ENCODE peak calls at places on chromosomes 7 and 10, in four cellular contexts. A is HepG2, X is K562, I is GM12878. R is an unnamed sample.
A peak's percentile ranks its signal among the peaks of the same experiment; 100 is the strongest.

GRCh38 chr7:122913608-122914007 is 27.3 kb upstream of the CADPS2 start:
- DNase-seq in A (peak; percentile 11), X (peak; percentile 28), I (no peak), R (no peak)

GRCh38 chr7:135291809-135292253 is 58.2 kb downstream of the STRA8 start:
- DNase-seq in A (peak; percentile 7), X (no peak), I (no peak), R (no peak)

GRCh38 chr10:5888843-5889623 is 660 bp downstream of the ANKRD16 start:
- DNase-seq in A (peak; percentile 25), X (peak; percentile 42), I (no peak), R (peak; percentile 51)

GRCh38 chr10:55024718-55025117 is 223.7 kb upstream of the PCDH15 start:
- DNase-seq in A (no peak), X (no peak), I (no peak), R (no peak)

GRCh38 chr7:45874408-45875131 is 1.7 kb upstream of the CCDC201 start:
- DNase-seq in A (peak; percentile 58), X (no peak), I (no peak), R (no peak)

GRCh38 chr7:128940494-128941322 is 3.0 kb downstream of the IRF5 start:
- DNase-seq in A (no peak), X (no peak), I (peak; percentile 66), R (no peak)

GRCh38 chr10:103592186-103593021 is 98.9 kb downstream of the NEURL1 start:
- DNase-seq in A (peak; percentile 30), X (peak; percentile 61), I (no peak), R (peak; percentile 85)

GRCh38 chr10:119409906-119410305 is 132.6 kb downstream of the RGS10 start:
- DNase-seq in A (peak; percentile 75), X (peak; percentile 20), I (no peak), R (no peak)

GRCh38 chr7:157900011-157900410 is 563.2 kb downstream of the DNAJB6 start:
- DNase-seq in A (no peak), X (no peak), I (no peak), R (no peak)

GRCh38 chr7:68613897-68614296 is 984.4 kb upstream of the AUTS2 start:
- DNase-seq in A (no peak), X (no peak), I (no peak), R (no peak)
- TF ChIP-seq BHLHE40 in A (no peak), X (no peak), I (no peak), R (no peak)

GRCh38 chr7:19404912-19405329 is 259.7 kb upstream of the FERD3L start:
- DNase-seq in A (no peak), X (no peak), I (no peak), R (peak; percentile 22)
- TF ChIP-seq SP1 in A (no peak), X (no peak), I (no peak), R (no peak)

GRCh38 chr10:35572583-35572982 is 32.6 kb upstream of the GJD4 start:
- DNase-seq in A (no peak), X (no peak), I (no peak), R (no peak)

GRCh38 chr10:35576730-35577129 is 28.4 kb upstream of the GJD4 start:
- DNase-seq in A (no peak), X (no peak), I (no peak), R (no peak)

GRCh38 chr10:35573786-35574185 is 31.4 kb upstream of the GJD4 start:
- DNase-seq in A (no peak), X (no peak), I (no peak), R (no peak)

GRCh38 chr10:35575640-35576039 is 29.5 kb upstream of the GJD4 start:
- DNase-seq in A (no peak), X (no peak), I (no peak), R (no peak)

GRCh38 chr10:35574924-35575352 is 30.2 kb upstream of the GJD4 start:
- DNase-seq in A (no peak), X (peak; percentile 16), I (no peak), R (no peak)
- TF ChIP-seq BHLHE40 in A (no peak), X (no peak), I (no peak), R (no peak)

DNA sequence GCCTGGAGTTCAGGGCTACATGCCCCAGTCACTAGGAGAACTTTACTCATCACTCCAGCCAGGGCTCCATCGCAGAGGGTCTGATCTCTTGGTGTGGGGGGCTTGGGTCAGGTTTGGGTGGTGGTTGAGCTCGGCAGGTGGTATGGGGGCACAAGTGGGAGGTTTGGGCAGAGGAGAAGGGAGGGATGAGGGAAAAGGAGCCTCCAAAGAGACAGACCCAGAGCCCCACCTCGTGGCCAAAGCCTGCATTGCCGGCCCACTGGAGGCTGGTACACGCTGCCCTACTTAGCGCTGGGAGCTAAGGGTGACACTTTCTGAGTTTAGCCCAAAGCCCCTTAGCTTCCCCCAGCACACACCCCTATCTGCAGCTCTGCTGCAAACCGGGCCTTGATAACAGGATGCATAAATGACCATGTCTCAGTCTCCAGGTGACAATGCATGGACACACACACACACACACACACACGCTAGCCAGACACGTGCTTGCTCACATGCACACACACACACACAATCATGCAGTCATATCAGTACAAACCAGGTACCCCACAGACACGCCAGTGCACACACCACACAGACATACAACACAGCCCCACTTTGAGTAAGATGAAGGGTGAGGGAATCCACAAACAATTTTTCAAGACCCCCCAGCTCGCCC is 14.7 kb downstream of the LZTS2 start:
- DNase-seq in A (no peak), X (peak; percentile 74), I (no peak), R (peak; percentile 84)
- TF ChIP-seq SP1 in A (no peak), X (no peak), I (no peak), R (no peak)